ENCODE peak calls at places on chromosomes 11 and 22, in eight cellular contexts. Q, G, I, T, C, O, S and B are unnamed samples.

GRCh38 chr11:3037041-3037944 is 19.9 kb downstream of the CARS1 start:
- DNase-seq in G (peak; percentile 77), I (peak; percentile 91), Q (peak; percentile 80), O (peak; percentile 93), T (peak; percentile 87), C (peak; percentile 93), S (peak; percentile 85), B (peak; percentile 79)

GRCh38 chr11:12274056-12274455 is 103.3 kb upstream of the PARVA start:
- DNase-seq in T (no peak), O (no peak), Q (no peak), C (no peak), G (no peak), I (no peak), S (peak; percentile 67), B (no peak)

GRCh38 chr11:77705195-77705876 is 67.7 kb upstream of the CLNS1A start:
- DNase-seq in T (peak; percentile 81), O (no peak), I (no peak), C (no peak), Q (no peak), S (no peak), G (peak; percentile 91), B (peak; percentile 8)

GRCh38 chr22:40982482-40983385 is 31.6 kb downstream of the RBX1 start:
- DNase-seq in Q (no peak), C (no peak), I (no peak), S (no peak), G (no peak), T (no peak), O (no peak), B (no peak)

GRCh38 chr11:83006877-83007330 is 64.8 kb downstream of the RAB30 start:
- DNase-seq in I (no peak), C (no peak), O (no peak), G (peak; percentile 77), S (peak; percentile 23), Q (no peak), T (no peak), B (no peak)

GRCh38 chr11:63599211-63600122 is 14.8 kb downstream of the PLAAT3 start:
- DNase-seq in C (no peak), G (peak; percentile 46), O (no peak), Q (no peak), S (no peak), T (peak; percentile 23), I (no peak), B (no peak)

GRCh38 chr11:79265756-79266322 is 175.0 kb downstream of the TENM4 start:
- DNase-seq in I (no peak), C (no peak), O (no peak), T (peak; percentile 97), Q (no peak), S (no peak), G (no peak), B (peak; percentile 27)

GRCh38 chr22:37470087-37470445 is 16.1 kb downstream of the MFNG start:
- DNase-seq in Q (no peak), S (no peak), O (no peak), C (no peak), T (no peak), G (no peak), I (no peak), B (no peak)

GRCh38 chr11:9172394-9172793 is 81.0 kb upstream of the SCUBE2 start:
- DNase-seq in S (no peak), O (no peak), T (peak; percentile 51), C (no peak), G (no peak), Q (no peak), I (no peak), B (no peak)

GRCh38 chr11:125093502-125093901 is 17.9 kb downstream of the TMEM218 start:
- DNase-seq in Q (no peak), C (no peak), G (no peak), I (no peak), S (no peak), O (no peak), T (no peak), B (no peak)

GRCh38 chr11:118497831-118498230 is 29.4 kb upstream of the TTC36 start:
- DNase-seq in S (no peak), Q (no peak), T (no peak), G (peak; percentile 65), O (no peak), I (no peak), C (no peak), B (no peak)

GRCh38 chr11:77083553-77084245 is 16.9 kb downstream of the CAPN5 start:
- DNase-seq in O (no peak), G (no peak), C (no peak), Q (no peak), T (no peak), I (peak; percentile 25), S (no peak), B (no peak)

GRCh38 chr22:24119476-24119875 is 61.8 kb upstream of the SUSD2 start:
- DNase-seq in G (no peak), C (no peak), O (no peak), Q (no peak), T (no peak), S (no peak), I (no peak), B (no peak)

GRCh38 chr11:124194696-124195418 is 11.7 kb downstream of the OR10D3 start:
- DNase-seq in Q (no peak), G (peak; percentile 79), O (peak; percentile 72), S (peak; percentile 42), T (peak; percentile 77), I (no peak), C (peak; percentile 57), B (peak; percentile 82)

GRCh38 chr11:62493801-62494200 is 52.8 kb downstream of the AHNAK start:
- DNase-seq in C (no peak), I (no peak), G (no peak), S (no peak), T (no peak), O (no peak), Q (no peak), B (no peak)

GRCh38 chr11:123056835-123057491 is 5.0 kb downstream of the HSPA8 start:
- DNase-seq in S (no peak), C (no peak), Q (no peak), T (no peak), O (no peak), I (no peak), G (no peak), B (no peak)

GRCh38 chr11:99781074-99781473 is 760.3 kb downstream of the CNTN5 start:
- DNase-seq in I (no peak), O (no peak), T (no peak), Q (no peak), S (no peak), G (no peak), C (no peak), B (no peak)

GRCh38 chr22:26658161-26658560 is 773 bp downstream of the MIAT start:
- DNase-seq in Q (no peak), G (no peak), O (no peak), C (no peak), T (peak; percentile 56), I (no peak), S (no peak), B (no peak)
- H3K4me3 ChIP-seq in Q (peak overlapping the region; percentile 56), G (peak overlapping the region; percentile 61), O (peak overlapping the region; percentile 97), C (no peak overlapping the region), T (peak overlapping the region; percentile 35), I (peak overlapping the region; percentile 53), S (no peak overlapping the region), B (no peak overlapping the region)

GRCh38 chr11:70098936-70099335 is 20.8 kb downstream of the ANO1 start:
- DNase-seq in S (no peak), G (no peak), Q (no peak), I (no peak), T (no peak), C (no peak), O (no peak), B (no peak)

GRCh38 chr11:70095541-70096252 is 17.6 kb downstream of the ANO1 start:
- DNase-seq in I (no peak), T (no peak), Q (no peak), O (no peak), G (peak; percentile 54), C (no peak), S (no peak), B (no peak)

GRCh38 chr11:70100283-70100610 is 22.1 kb downstream of the ANO1 start:
- DNase-seq in S (no peak), G (no peak), T (no peak), C (no peak), I (peak; percentile 35), Q (no peak), O (no peak), B (no peak)

GRCh38 chr11:70099578-70100282 is 21.6 kb downstream of the ANO1 start:
- DNase-seq in S (no peak), T (no peak), G (no peak), Q (no peak), C (no peak), O (no peak), I (peak; percentile 45), B (no peak)

DNA sequence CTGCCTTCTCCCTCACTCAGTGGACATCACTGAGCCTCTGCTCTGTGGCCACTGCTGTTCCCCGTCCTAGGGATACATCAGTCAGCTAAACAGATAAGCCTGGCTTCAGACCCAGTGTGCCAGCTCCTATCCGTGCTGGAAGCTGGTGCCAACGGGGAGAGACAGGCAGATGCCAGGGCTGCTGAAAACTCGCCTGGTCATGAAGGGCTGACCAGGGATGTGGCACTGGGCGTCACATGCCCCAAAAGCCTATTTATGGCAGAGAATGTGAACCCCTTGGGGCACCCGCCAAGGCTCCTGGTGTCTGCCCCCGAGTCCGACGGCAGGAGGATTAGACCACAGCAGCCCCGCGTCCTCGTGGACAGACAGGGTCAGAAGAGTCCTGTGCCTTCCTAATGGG is 19.7 kb downstream of the ANO1 start:
- DNase-seq in C (no peak), T (no peak), Q (peak; percentile 62), O (no peak), G (no peak), I (peak; percentile 78), S (no peak), B (no peak)
- H3K27ac ChIP-seq in C (no peak overlapping the region), T (no peak overlapping the region), Q (peak overlapping the region; percentile 61), O (no peak overlapping the region), G (no peak overlapping the region), I (peak overlapping the region; percentile 48), S (no peak overlapping the region), B (no peak overlapping the region)

GRCh38 chr11:22432331-22433065 is 94.3 kb downstream of the SLC17A6 start:
- DNase-seq in Q (peak; percentile 40), O (peak; percentile 32), C (peak; percentile 17), I (peak; percentile 68), S (peak; percentile 48), T (peak; percentile 79), G (no peak), B (no peak)
- H3K4me3 ChIP-seq in Q (peak overlapping the region; percentile 66), O (no peak overlapping the region), C (peak overlapping the region; percentile 5), I (peak overlapping the region; percentile 65), S (no peak overlapping the region), T (no peak overlapping the region), G (no peak overlapping the region), B (no peak overlapping the region)

GRCh38 chr11:100827934-100828661 is 141.0 kb downstream of the ARHGAP42 start:
- DNase-seq in C (no peak), O (peak; percentile 54), I (no peak), S (peak; percentile 18), Q (no peak), G (peak; percentile 97), T (peak; percentile 92), B (no peak)

GRCh38 chr11:100821198-100821597 is 134.1 kb downstream of the ARHGAP42 start:
- DNase-seq in C (no peak), G (peak; percentile 37), O (peak; percentile 64), Q (no peak), I (no peak), T (peak; percentile 48), S (no peak), B (no peak)

GRCh38 chr11:100824041-100824440 is 137.0 kb downstream of the ARHGAP42 start:
- DNase-seq in S (no peak), I (no peak), Q (no peak), T (peak; percentile 33), C (no peak), O (no peak), G (no peak), B (no peak)

GRCh38 chr11:100825610-100826009 is 138.5 kb downstream of the ARHGAP42 start:
- DNase-seq in C (no peak), O (no peak), T (no peak), I (no peak), Q (no peak), S (no peak), G (no peak), B (no peak)

GRCh38 chr11:100823360-100823759 is 136.3 kb downstream of the ARHGAP42 start:
- DNase-seq in G (no peak), T (no peak), O (no peak), S (no peak), Q (no peak), I (no peak), C (no peak), B (no peak)
- H3K27ac ChIP-seq in G (no peak overlapping the region), T (no peak overlapping the region), O (peak overlapping the region; percentile 38), S (no peak overlapping the region), Q (peak overlapping the region; percentile 65), I (no peak overlapping the region), C (peak overlapping the region; percentile 21), B (no peak overlapping the region)